ENCODE peak calls at places on chromosomes 16 and 17, in eight cellular contexts. Z is mucosa of descending colon; S is left colon; T is activated CD8-positive, alpha-beta memory T cell treated with anti-CD3 and anti-CD28 coated beads for 48 hours; H is NCI-H1105; U is T-helper 2 cell; N is GOT3; V is psoas muscle. I is an unnamed sample.

GRCh38 chr16:69934044-69934443 is 17.1 kb upstream of the CLEC18A start:
- DNase-seq in Z (no peak), S (no peak), T (no peak), H (no peak), U (no peak), N (no peak), V (no peak), I (no peak)

GRCh38 chr16:14015461-14015860 is 55.7 kb upstream of the MRTFB start:
- DNase-seq in Z (no peak), S (no peak), T (no peak), H (no peak), U (no peak), N (no peak), V (no peak), I (no peak)

GRCh38 chr17:28180449-28180848 is 138.0 kb downstream of the NLK start:
- DNase-seq in Z (no peak), S (no peak), T (no peak), H (no peak), U (no peak), N (no peak), V (no peak), I (no peak)

GRCh38 chr17:81221371-81221841 is 1.4 kb downstream of the CEP131 start:
- DNase-seq in Z (no peak), S (no peak), T (no peak), H (no peak), U (no peak), N (no peak), V (peak), I (no peak)

GRCh38 chr17:42783062-42783777 is 2.8 kb downstream of the WNK4 start:
- DNase-seq in Z (no peak), S (no peak), T (no peak), H (no peak), U (no peak), N (no peak), V (no peak), I (no peak)

GRCh38 chr17:5283531-5284315 is 1.6 kb downstream of the RABEP1 start:
- DNase-seq in Z (no peak), S (no peak), T (no peak), H (no peak), U (no peak), N (no peak), V (no peak), I (no peak)

GRCh38 chr17:5509482-5509881 is 23.1 kb downstream of the MIS12 start:
- DNase-seq in Z (no peak), S (no peak), T (no peak), H (no peak), U (no peak), N (no peak), V (no peak), I (no peak)

GRCh38 chr17:6011241-6011640 is 58.9 kb upstream of the WSCD1 start:
- DNase-seq in Z (no peak), S (no peak), T (no peak), H (no peak), U (no peak), N (no peak), V (no peak), I (no peak)

GRCh38 chr17:79019631-79020584 is 4.1 kb upstream of the C1QTNF1 start:
- DNase-seq in Z (peak), S (peak), T (no peak), H (peak), U (no peak), N (no peak), V (peak), I (peak)

GRCh38 chr17:3998436-3998835 is 34.2 kb upstream of the ATP2A3 start:
- DNase-seq in Z (no peak), S (no peak), T (no peak), H (no peak), U (no peak), N (no peak), V (no peak), I (no peak)

GRCh38 chr16:66621973-66622372 is 17.5 kb downstream of the CMTM3 start:
- DNase-seq in Z (no peak), S (no peak), T (no peak), H (no peak), U (no peak), N (no peak), V (no peak), I (no peak)

GRCh38 chr16:77677129-77677528 is 45.2 kb upstream of the NUDT7 start:
- DNase-seq in Z (no peak), S (no peak), T (no peak), H (no peak), U (no peak), N (no peak), V (no peak), I (no peak)

GRCh38 chr16:2366660-2367309 is 26.3 kb upstream of the ABCA3 start:
- DNase-seq in Z (no peak), S (no peak), T (no peak), H (no peak), U (no peak), N (no peak), V (no peak), I (no peak)

GRCh38 chr16:4852221-4852872 is 5.1 kb downstream of the UBN1 start:
- DNase-seq in Z (no peak), S (no peak), T (no peak), H (no peak), U (no peak), N (no peak), V (no peak), I (no peak)

GRCh38 chr16:1632638-1632970 is 20.4 kb downstream of the CRAMP1 start:
- DNase-seq in Z (no peak), S (no peak), T (no peak), H (no peak), U (no peak), N (no peak), V (no peak), I (no peak)

GRCh38 chr17:82116246-82116645 is 18.2 kb upstream of the FASN start:
- DNase-seq in Z (no peak), S (no peak), T (no peak), H (no peak), U (no peak), N (no peak), V (no peak), I (no peak)

GRCh38 chr16:81432899-81433560 is 11.6 kb upstream of the CMIP start:
- DNase-seq in Z (no peak), S (no peak), T (no peak), H (no peak), U (no peak), N (no peak), V (no peak), I (no peak)